ENCODE peak calls at places on chromosomes 2 and 18, in six cellular contexts. P, Z, W, R, S and J are unnamed samples. For H3K36me3, the result is how much of the 10 kb centered on the place peaks cover.

GRCh38 chr2:206856474-206856873 is 82.8 kb upstream of the CPO start:
- DNase-seq in W (no peak), Z (no peak), R (no peak), P (no peak), S (no peak), J (peak)

GRCh38 chr2:217685255-217685605 is 317.6 kb downstream of the TNS1 start:
- DNase-seq in Z (peak), P (peak), W (peak), R (no peak), S (peak), J (peak)

GRCh38 chr2:142504754-142505153 is 372.7 kb upstream of the KYNU start:
- DNase-seq in P (no peak), W (no peak), R (no peak), S (no peak), Z (no peak), J (no peak)

GRCh38 chr18:30991397-30991796 is 51.1 kb downstream of the DSC3 start:
- DNase-seq in P (no peak), Z (no peak), W (no peak), S (no peak), R (no peak), J (no peak)

GRCh38 chr18:58027341-58027740 is 16.7 kb upstream of the NEDD4L start:
- DNase-seq in Z (no peak), S (peak), P (peak), R (no peak), W (no peak), J (no peak)

GRCh38 chr2:191566347-191566746 is 111.6 kb upstream of the NABP1 start:
- DNase-seq in R (peak), W (peak), P (peak), S (peak), Z (peak), J (peak)

GRCh38 chr2:215060851-215061541 is 77.4 kb downstream of the ABCA12 start:
- DNase-seq in P (no peak), R (no peak), W (no peak), Z (no peak), S (no peak), J (no peak)

GRCh38 chr2:227383687-227384086 is 4.1 kb downstream of the SCYGR1 start:
- DNase-seq in W (no peak), R (no peak), Z (no peak), S (no peak), P (no peak), J (no peak)

GRCh38 chr2:118554616-118555015 is 292.8 kb downstream of the EN1 start:
- DNase-seq in Z (no peak), P (no peak), S (no peak), W (no peak), R (no peak), J (no peak)

GRCh38 chr2:196750977-196751631 is 48.4 kb downstream of the GTF3C3 start:
- DNase-seq in S (peak), W (peak), Z (peak), R (peak), P (peak), J (peak)

GRCh38 chr18:13436596-13436995 is 218.0 kb downstream of the LDLRAD4 start:
- DNase-seq in P (no peak), S (no peak), R (no peak), W (no peak), Z (no peak), J (no peak)

GRCh38 chr2:206164261-206164862 is 4.7 kb downstream of the EEF1B2 start:
- DNase-seq in P (peak), S (no peak), Z (peak), W (no peak), R (no peak), J (peak)

GRCh38 chr18:79576686-79577351 is 102.8 kb upstream of the CTDP1 start:
- DNase-seq in S (no peak), P (peak), Z (peak), W (peak), R (peak), J (no peak)

GRCh38 chr2:235066895-235067294 is 115.1 kb downstream of the SH3BP4 start:
- DNase-seq in R (no peak), W (no peak), Z (peak), P (no peak), S (no peak), J (no peak)

GRCh38 chr2:217270089-217270800 is 410.4 kb upstream of the TNP1 start:
- DNase-seq in S (no peak), Z (peak), W (no peak), R (no peak), P (no peak), J (no peak)

GRCh38 chr2:230680463-230681195 is 32.0 kb upstream of the CAB39 start:
- DNase-seq in S (no peak), R (no peak), W (no peak), P (no peak), Z (peak), J (peak)

GRCh38 chr2:142841788-142842187 is 35.7 kb upstream of the KYNU start:
- DNase-seq in P (no peak), R (no peak), S (no peak), Z (no peak), W (no peak), J (no peak)

GRCh38 chr2:929965-930364 is 20.7 kb upstream of the SNTG2 start:
- DNase-seq in S (no peak), R (no peak), Z (peak), W (no peak), P (no peak), J (no peak)

GRCh38 chr18:8212893-8213805 is 396.1 kb upstream of the RAB12 start:
- DNase-seq in R (no peak), W (no peak), S (no peak), Z (no peak), P (no peak), J (peak)

GRCh38 chr2:158580760-158581159 is 124.0 kb downstream of the PKP4 start:
- DNase-seq in W (no peak), P (no peak), S (no peak), R (peak), Z (no peak), J (no peak)

GRCh38 chr18:63099848-63100625 is 219.5 kb downstream of the BCL2 start:
- DNase-seq in Z (no peak), W (no peak), S (peak), R (peak), P (peak), J (no peak)

GRCh38 chr2:121746071-121746578 is 9.3 kb upstream of the TSN start:
- DNase-seq in Z (peak), S (no peak), P (no peak), W (no peak), R (no peak), J (peak)

GRCh38 chr2:240431663-240432424 is 3.6 kb upstream of the GPC1 start:
- DNase-seq in R (peak), S (no peak), Z (peak), P (peak), W (no peak), J (no peak)

GRCh38 chr18:58662118-58662517 is 9.1 kb upstream of the MALT1 start:
- DNase-seq in W (no peak), S (no peak), Z (no peak), R (no peak), P (no peak), J (no peak)

GRCh38 chr2:10439185-10439879 is 8.8 kb downstream of the ODC1 start:
- DNase-seq in W (no peak), R (no peak), Z (peak), S (no peak), P (peak), J (no peak)

GRCh38 chr2:86622878-86623548 is 652 bp downstream of the RNF103 start:
- DNase-seq in Z (peak), S (peak), P (peak), W (peak), R (peak), J (no peak)

GRCh38 chr2:230472619-230473018 is 56.6 kb downstream of the SP100 start:
- DNase-seq in S (no peak), W (no peak), Z (no peak), P (no peak), R (no peak), J (peak)

GRCh38 chr18:42635378-42636048 is 480.0 kb downstream of the RIT2 start:
- DNase-seq in W (no peak), R (no peak), S (no peak), P (no peak), Z (peak), J (no peak)

GRCh38 chr2:39059366-39059952 is 61.4 kb downstream of the SOS1 start:
- DNase-seq in W (no peak), Z (no peak), R (no peak), S (no peak), P (no peak), J (peak)

GRCh38 chr2:95049961-95050360 is 24.5 kb downstream of the MAL start:
- DNase-seq in R (no peak), Z (no peak), S (no peak), W (no peak), P (no peak), J (no peak)

GRCh38 chr2:162253435-162253834 is 10.2 kb upstream of the FAP start:
- DNase-seq in P (no peak), W (no peak), Z (no peak), R (no peak), S (no peak), J (no peak)

GRCh38 chr18:23403310-23403709 is 49.8 kb upstream of the RIOK3 start:
- DNase-seq in W (no peak), R (no peak), S (no peak), P (no peak), Z (no peak), J (no peak)

DNA sequence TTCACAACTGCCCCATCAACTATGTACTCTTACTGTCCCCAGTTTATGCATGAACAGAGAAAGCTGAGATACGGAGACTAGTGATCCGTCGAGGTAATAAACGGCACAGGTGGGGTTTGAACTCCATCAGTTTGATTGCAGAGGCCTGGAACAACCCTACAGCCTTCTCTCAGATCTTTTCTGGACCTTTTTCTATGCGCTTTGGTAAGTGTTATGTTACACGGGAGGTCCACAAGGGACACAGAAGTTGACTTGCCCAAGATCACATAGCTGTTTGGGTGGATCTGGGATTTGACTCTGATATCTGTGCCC is 1.1 kb upstream of the DNPEP start:
- DNase-seq in S (no peak), Z (no peak), W (no peak), P (no peak), R (no peak), J (no peak)
- H3K4me3 ChIP-seq in S (peak), Z (peak), W (peak), P (no peak), R (no peak), J (peak)

GRCh38 chr2:152686308-152686707 is 31.0 kb downstream of the PRPF40A start:
- DNase-seq in R (no peak), S (no peak), Z (no peak), P (no peak), W (no peak), J (no peak)
- H3K36me3 ChIP-seq in R (under half), S (under half), Z (half or more), P (under half), W (under half), J (under half)

DNA sequence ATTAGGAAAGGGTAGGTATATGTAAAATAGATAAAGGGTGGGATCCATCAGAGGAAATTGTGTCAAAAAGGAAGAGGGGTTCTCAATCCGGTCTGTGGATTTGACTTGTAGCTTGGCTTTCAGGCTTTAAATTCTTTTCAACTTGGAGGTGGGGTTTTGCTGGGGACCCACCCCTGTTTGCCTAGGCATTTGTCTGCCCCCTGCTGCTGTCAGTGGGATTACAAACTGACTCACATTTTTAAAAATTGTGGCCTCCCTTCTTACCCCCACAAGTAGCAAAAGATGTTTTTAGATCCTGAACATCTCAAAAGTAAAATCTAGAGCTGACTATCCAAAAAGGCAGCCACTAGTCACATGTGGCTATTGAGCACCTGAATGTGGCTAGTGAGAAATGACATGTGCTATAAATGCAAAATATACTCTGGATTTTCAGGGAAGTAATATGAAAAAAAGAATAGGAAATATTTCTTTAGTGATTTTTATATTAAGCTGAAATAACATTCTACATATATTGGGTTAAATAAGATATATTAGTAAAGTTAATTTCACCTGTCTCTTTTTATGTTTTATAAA is 178.9 kb downstream of the GFPT1 start:
- DNase-seq in Z (peak), W (no peak), R (no peak), S (no peak), P (no peak), J (peak)
- TF ChIP-seq CTCF in Z (peak), W (no peak), R (no peak), S (no peak), P (no peak), J (no peak)

GRCh38 chr2:67660871-67661270 is 263.7 kb downstream of the ETAA1 start:
- DNase-seq in P (no peak), S (no peak), W (no peak), Z (no peak), R (no peak), J (peak)

GRCh38 chr2:67656875-67657274 is 259.7 kb downstream of the ETAA1 start:
- DNase-seq in W (no peak), P (no peak), Z (no peak), R (no peak), S (no peak), J (no peak)

GRCh38 chr2:67660015-67660602 is 263.0 kb downstream of the ETAA1 start:
- DNase-seq in P (no peak), W (no peak), S (no peak), R (no peak), Z (no peak), J (no peak)

GRCh38 chr2:67662222-67662621 is 265.1 kb downstream of the ETAA1 start:
- DNase-seq in Z (no peak), P (no peak), W (no peak), R (no peak), S (no peak), J (no peak)

GRCh38 chr2:67658820-67659219 is 261.7 kb downstream of the ETAA1 start:
- DNase-seq in Z (no peak), S (no peak), P (no peak), W (no peak), R (no peak), J (no peak)
- H3K4me3 ChIP-seq in Z (no peak), S (no peak), P (no peak), W (no peak), R (no peak), J (no peak)

DNA sequence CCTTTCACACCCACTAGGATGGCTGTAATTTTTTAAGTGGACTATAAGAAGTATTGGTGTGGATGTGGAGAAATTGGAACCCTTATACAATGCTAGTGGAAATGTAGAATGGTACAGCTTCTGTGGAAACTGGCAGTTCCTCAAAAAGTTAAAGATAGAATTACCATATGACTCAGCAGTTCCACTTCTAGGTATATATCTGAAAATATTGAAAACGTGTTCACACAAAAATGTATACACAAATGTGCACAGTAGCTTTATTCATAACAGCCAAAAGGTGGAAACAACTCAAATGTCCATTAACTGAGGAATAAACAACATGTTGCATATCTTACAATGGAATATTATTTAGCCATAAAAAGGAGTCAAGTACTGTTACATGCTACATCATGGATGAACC is 17.7 kb downstream of the TANK start:
- DNase-seq in R (no peak), S (no peak), P (no peak), W (no peak), Z (no peak), J (no peak)
- H3K36me3 ChIP-seq in R (under half), S (under half), P (under half), W (under half), Z (under half), J (under half)

GRCh38 chr2:110746586-110747521 is 14.5 kb downstream of the ACOXL start:
- DNase-seq in W (no peak), S (no peak), R (no peak), Z (no peak), P (no peak), J (no peak)
- TF ChIP-seq CTCF in W (no peak), S (no peak), R (no peak), Z (no peak), P (no peak), J (no peak)

GRCh38 chr2:233414777-233415570 is 60.7 kb downstream of the DGKD start:
- DNase-seq in S (no peak), P (no peak), R (no peak), Z (no peak), W (peak), J (peak)
- H3K4me3 ChIP-seq in S (no peak), P (no peak), R (no peak), Z (no peak), W (peak), J (no peak)

DNA sequence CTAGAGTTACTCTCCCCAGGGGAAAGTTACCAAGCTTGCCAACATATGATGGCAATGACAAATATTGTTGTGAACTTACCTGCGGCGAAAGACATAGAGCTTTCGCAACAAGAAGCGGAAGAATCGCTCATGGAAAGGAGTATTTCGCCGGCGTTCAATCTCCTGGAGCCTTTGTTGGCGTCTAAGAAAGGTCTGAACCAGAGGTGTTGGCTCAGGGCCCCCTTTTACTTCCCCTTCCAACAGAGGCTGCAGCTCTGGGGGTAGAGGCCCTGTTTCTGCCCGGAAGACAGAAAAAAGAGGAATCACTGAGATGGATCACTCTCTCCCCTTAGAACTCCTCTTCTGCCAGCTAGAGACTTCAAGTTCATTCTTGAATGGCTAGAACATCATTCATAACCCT is 10.8 kb downstream of the GGCX start:
- DNase-seq in S (no peak), W (no peak), Z (no peak), R (no peak), P (peak), J (peak)
- H3K36me3 ChIP-seq in S (under half), W (under half), Z (half or more), R (under half), P (under half), J (under half)